ENCODE peak calls at places on chromosomes 6 and 20, in six cellular contexts. One of them, this sample, is unnamed.

GRCh38 chr6:46925563-46926253 is 4.0 kb upstream of the ADGRF5 start:
- DNase-seq in body of pancreas: peak
- DNase-seq in cardiac muscle cell: no peak
- DNase-seq in brain microvascular endothelial cell: peak
- DNase-seq in omental fat pad: no peak
- DNase-seq in mammary epithelial cell: peak
- DNase-seq in this sample: no peak

GRCh38 chr20:50743087-50743486 is 11.7 kb downstream of the PARD6B start:
- DNase-seq in body of pancreas: no peak
- DNase-seq in cardiac muscle cell: peak
- DNase-seq in brain microvascular endothelial cell: no peak
- DNase-seq in omental fat pad: no peak
- DNase-seq in mammary epithelial cell: no peak
- DNase-seq in this sample: no peak

GRCh38 chr6:3742426-3743344 is 8.8 kb downstream of the PXDC1 start:
- DNase-seq in body of pancreas: peak
- DNase-seq in cardiac muscle cell: peak
- DNase-seq in brain microvascular endothelial cell: peak
- DNase-seq in omental fat pad: peak
- DNase-seq in mammary epithelial cell: peak
- DNase-seq in this sample: peak

GRCh38 chr20:11451793-11452291 is 465.9 kb upstream of the BTBD3 start:
- DNase-seq in body of pancreas: no peak
- DNase-seq in cardiac muscle cell: no peak
- DNase-seq in brain microvascular endothelial cell: peak
- DNase-seq in omental fat pad: no peak
- DNase-seq in mammary epithelial cell: peak
- DNase-seq in this sample: no peak

GRCh38 chr6:111844921-111845320 is 28.3 kb downstream of the FYN start:
- DNase-seq in body of pancreas: no peak
- DNase-seq in cardiac muscle cell: no peak
- DNase-seq in brain microvascular endothelial cell: no peak
- DNase-seq in omental fat pad: no peak
- DNase-seq in mammary epithelial cell: no peak
- DNase-seq in this sample: no peak

GRCh38 chr20:15071010-15071808 is 733.8 kb upstream of the FLRT3 start:
- DNase-seq in body of pancreas: no peak
- DNase-seq in cardiac muscle cell: no peak
- DNase-seq in brain microvascular endothelial cell: no peak
- DNase-seq in omental fat pad: no peak
- DNase-seq in mammary epithelial cell: no peak
- DNase-seq in this sample: no peak

GRCh38 chr20:2759603-2760360 is 40.6 kb downstream of the CPXM1 start:
- DNase-seq in body of pancreas: no peak
- DNase-seq in cardiac muscle cell: no peak
- DNase-seq in brain microvascular endothelial cell: no peak
- DNase-seq in omental fat pad: no peak
- DNase-seq in mammary epithelial cell: no peak
- DNase-seq in this sample: no peak

GRCh38 chr6:81120280-81120679 is 632.2 kb downstream of the TENT5A start:
- DNase-seq in body of pancreas: no peak
- DNase-seq in cardiac muscle cell: no peak
- DNase-seq in brain microvascular endothelial cell: no peak
- DNase-seq in omental fat pad: no peak
- DNase-seq in mammary epithelial cell: no peak
- DNase-seq in this sample: no peak

GRCh38 chr20:40813213-40813510 is 124.1 kb upstream of the MAFB start:
- DNase-seq in body of pancreas: no peak
- DNase-seq in cardiac muscle cell: no peak
- DNase-seq in brain microvascular endothelial cell: no peak
- DNase-seq in omental fat pad: no peak
- DNase-seq in mammary epithelial cell: no peak
- DNase-seq in this sample: no peak

GRCh38 chr6:2732503-2733089 is 18.1 kb downstream of the MYLK4 start:
- DNase-seq in body of pancreas: no peak
- DNase-seq in cardiac muscle cell: no peak
- DNase-seq in brain microvascular endothelial cell: no peak
- DNase-seq in omental fat pad: no peak
- DNase-seq in mammary epithelial cell: no peak
- DNase-seq in this sample: no peak

GRCh38 chr6:70421509-70421908 is 8.2 kb downstream of the FAM135A start:
- DNase-seq in body of pancreas: no peak
- DNase-seq in cardiac muscle cell: no peak
- DNase-seq in brain microvascular endothelial cell: no peak
- DNase-seq in omental fat pad: no peak
- DNase-seq in mammary epithelial cell: no peak
- DNase-seq in this sample: no peak

GRCh38 chr20:52586697-52587096 is 385.5 kb upstream of the TSHZ2 start:
- DNase-seq in body of pancreas: no peak
- DNase-seq in cardiac muscle cell: no peak
- DNase-seq in brain microvascular endothelial cell: no peak
- DNase-seq in omental fat pad: no peak
- DNase-seq in mammary epithelial cell: no peak
- DNase-seq in this sample: no peak

GRCh38 chr6:109230444-109230843 is 135.1 kb downstream of the CEP57L1 start:
- DNase-seq in body of pancreas: no peak
- DNase-seq in cardiac muscle cell: no peak
- DNase-seq in brain microvascular endothelial cell: no peak
- DNase-seq in omental fat pad: no peak
- DNase-seq in mammary epithelial cell: no peak
- DNase-seq in this sample: no peak

GRCh38 chr6:111096246-111096645 is 8.9 kb downstream of the SLC16A10 start:
- DNase-seq in body of pancreas: peak
- DNase-seq in cardiac muscle cell: no peak
- DNase-seq in brain microvascular endothelial cell: no peak
- DNase-seq in omental fat pad: no peak
- DNase-seq in mammary epithelial cell: peak
- DNase-seq in this sample: no peak

GRCh38 chr6:22328499-22328898 is 31.7 kb upstream of the PRL start:
- DNase-seq in body of pancreas: no peak
- DNase-seq in cardiac muscle cell: no peak
- DNase-seq in brain microvascular endothelial cell: no peak
- DNase-seq in omental fat pad: no peak
- DNase-seq in mammary epithelial cell: no peak
- DNase-seq in this sample: no peak

GRCh38 chr20:45822863-45823262 is 4.2 kb downstream of the TNNC2 start:
- DNase-seq in body of pancreas: no peak
- DNase-seq in cardiac muscle cell: no peak
- DNase-seq in brain microvascular endothelial cell: no peak
- DNase-seq in omental fat pad: no peak
- DNase-seq in mammary epithelial cell: peak
- DNase-seq in this sample: no peak

GRCh38 chr6:121523628-121524027 is 88.2 kb downstream of the GJA1 start:
- DNase-seq in body of pancreas: no peak
- DNase-seq in cardiac muscle cell: no peak
- DNase-seq in brain microvascular endothelial cell: peak
- DNase-seq in omental fat pad: no peak
- DNase-seq in mammary epithelial cell: no peak
- DNase-seq in this sample: no peak

GRCh38 chr6:77366798-77367197 is 96.5 kb downstream of the HTR1B start:
- DNase-seq in body of pancreas: no peak
- DNase-seq in cardiac muscle cell: no peak
- DNase-seq in brain microvascular endothelial cell: no peak
- DNase-seq in omental fat pad: no peak
- DNase-seq in mammary epithelial cell: no peak
- DNase-seq in this sample: no peak

GRCh38 chr20:50585678-50586077 is 75.5 kb downstream of the PTPN1 start:
- DNase-seq in body of pancreas: no peak
- DNase-seq in cardiac muscle cell: no peak
- DNase-seq in brain microvascular endothelial cell: no peak
- DNase-seq in omental fat pad: no peak
- DNase-seq in mammary epithelial cell: no peak
- DNase-seq in this sample: peak

GRCh38 chr20:24211972-24212371 is 223.4 kb upstream of the GGTLC1 start:
- DNase-seq in body of pancreas: no peak
- DNase-seq in cardiac muscle cell: no peak
- DNase-seq in brain microvascular endothelial cell: no peak
- DNase-seq in omental fat pad: no peak
- DNase-seq in mammary epithelial cell: no peak
- DNase-seq in this sample: no peak

GRCh38 chr20:24206995-24207394 is 218.4 kb upstream of the GGTLC1 start:
- DNase-seq in body of pancreas: no peak
- DNase-seq in cardiac muscle cell: no peak
- DNase-seq in brain microvascular endothelial cell: no peak
- DNase-seq in omental fat pad: no peak
- DNase-seq in mammary epithelial cell: no peak
- DNase-seq in this sample: no peak

GRCh38 chr20:24212494-24212893 is 223.9 kb upstream of the GGTLC1 start:
- DNase-seq in body of pancreas: no peak
- DNase-seq in cardiac muscle cell: no peak
- DNase-seq in brain microvascular endothelial cell: no peak
- DNase-seq in omental fat pad: no peak
- DNase-seq in mammary epithelial cell: no peak
- DNase-seq in this sample: no peak

GRCh38 chr20:24207803-24208300 is 219.3 kb upstream of the GGTLC1 start:
- DNase-seq in body of pancreas: no peak
- DNase-seq in cardiac muscle cell: no peak
- DNase-seq in brain microvascular endothelial cell: no peak
- DNase-seq in omental fat pad: no peak
- DNase-seq in mammary epithelial cell: no peak
- DNase-seq in this sample: no peak

GRCh38 chr20:24208652-24209051 is 220.1 kb upstream of the GGTLC1 start:
- DNase-seq in body of pancreas: no peak
- DNase-seq in cardiac muscle cell: peak
- DNase-seq in brain microvascular endothelial cell: no peak
- DNase-seq in omental fat pad: no peak
- DNase-seq in mammary epithelial cell: no peak
- DNase-seq in this sample: no peak
- TF ChIP-seq CTCF in body of pancreas: no peak
- TF ChIP-seq CTCF in cardiac muscle cell: no peak
- TF ChIP-seq CTCF in brain microvascular endothelial cell: peak
- TF ChIP-seq CTCF in omental fat pad: no peak
- TF ChIP-seq CTCF in mammary epithelial cell: no peak
- TF ChIP-seq CTCF in this sample: peak

GRCh38 chr6:25601797-25602679 is 50.0 kb upstream of the SCGN start:
- DNase-seq in body of pancreas: no peak
- DNase-seq in cardiac muscle cell: peak
- DNase-seq in brain microvascular endothelial cell: no peak
- DNase-seq in omental fat pad: no peak
- DNase-seq in mammary epithelial cell: peak
- DNase-seq in this sample: no peak
- TF ChIP-seq CTCF in body of pancreas: no peak
- TF ChIP-seq CTCF in cardiac muscle cell: peak
- TF ChIP-seq CTCF in brain microvascular endothelial cell: peak
- TF ChIP-seq CTCF in omental fat pad: no peak
- TF ChIP-seq CTCF in mammary epithelial cell: peak
- TF ChIP-seq CTCF in this sample: peak

GRCh38 chr6:138290563-138290962 is 72.3 kb upstream of the PBOV1 start:
- DNase-seq in body of pancreas: no peak
- DNase-seq in cardiac muscle cell: no peak
- DNase-seq in brain microvascular endothelial cell: no peak
- DNase-seq in omental fat pad: no peak
- DNase-seq in mammary epithelial cell: no peak
- DNase-seq in this sample: no peak

GRCh38 chr6:138287144-138287955 is 69.1 kb upstream of the PBOV1 start:
- DNase-seq in body of pancreas: peak
- DNase-seq in cardiac muscle cell: peak
- DNase-seq in brain microvascular endothelial cell: peak
- DNase-seq in omental fat pad: no peak
- DNase-seq in mammary epithelial cell: peak
- DNase-seq in this sample: no peak

GRCh38 chr6:138291036-138291848 is 73.0 kb upstream of the PBOV1 start:
- DNase-seq in body of pancreas: no peak
- DNase-seq in cardiac muscle cell: no peak
- DNase-seq in brain microvascular endothelial cell: no peak
- DNase-seq in omental fat pad: no peak
- DNase-seq in mammary epithelial cell: no peak
- DNase-seq in this sample: no peak

GRCh38 chr6:138291849-138292181 is 73.5 kb upstream of the PBOV1 start:
- DNase-seq in body of pancreas: no peak
- DNase-seq in cardiac muscle cell: no peak
- DNase-seq in brain microvascular endothelial cell: no peak
- DNase-seq in omental fat pad: no peak
- DNase-seq in mammary epithelial cell: no peak
- DNase-seq in this sample: no peak

DNA sequence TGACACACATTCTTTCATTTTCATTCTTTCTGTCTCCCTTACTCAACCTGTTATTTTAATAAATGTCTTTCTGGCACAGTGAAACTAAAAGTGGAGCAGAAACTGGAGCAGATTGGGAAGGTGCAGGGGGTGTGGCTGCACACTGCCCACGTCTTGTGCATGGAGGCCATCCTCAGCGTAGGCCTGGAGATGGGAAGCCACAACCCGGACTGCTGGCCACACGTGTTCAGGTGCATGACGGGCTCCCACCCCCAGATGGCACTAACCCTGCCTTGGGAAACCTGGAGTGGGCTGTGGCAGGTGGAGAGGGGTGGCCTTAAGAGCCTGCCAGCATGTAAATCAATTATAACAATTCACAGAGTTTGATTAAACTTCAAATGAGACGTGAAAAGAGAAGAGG is 71.4 kb upstream of the PBOV1 start:
- DNase-seq in body of pancreas: no peak
- DNase-seq in cardiac muscle cell: peak
- DNase-seq in brain microvascular endothelial cell: no peak
- DNase-seq in omental fat pad: no peak
- DNase-seq in mammary epithelial cell: peak
- DNase-seq in this sample: no peak
- TF ChIP-seq CTCF in body of pancreas: no peak
- TF ChIP-seq CTCF in cardiac muscle cell: peak
- TF ChIP-seq CTCF in brain microvascular endothelial cell: peak
- TF ChIP-seq CTCF in omental fat pad: no peak
- TF ChIP-seq CTCF in mammary epithelial cell: peak
- TF ChIP-seq CTCF in this sample: peak

GRCh38 chr20:56996533-56996932 is 269.9 kb downstream of the BMP7 start:
- DNase-seq in body of pancreas: no peak
- DNase-seq in cardiac muscle cell: no peak
- DNase-seq in brain microvascular endothelial cell: no peak
- DNase-seq in omental fat pad: no peak
- DNase-seq in mammary epithelial cell: no peak
- DNase-seq in this sample: no peak

GRCh38 chr20:56995157-56995556 is 271.3 kb downstream of the BMP7 start:
- DNase-seq in body of pancreas: no peak
- DNase-seq in cardiac muscle cell: no peak
- DNase-seq in brain microvascular endothelial cell: no peak
- DNase-seq in omental fat pad: no peak
- DNase-seq in mammary epithelial cell: no peak
- DNase-seq in this sample: no peak

GRCh38 chr20:56993020-56993419 is 273.4 kb downstream of the BMP7 start:
- DNase-seq in body of pancreas: no peak
- DNase-seq in cardiac muscle cell: no peak
- DNase-seq in brain microvascular endothelial cell: no peak
- DNase-seq in omental fat pad: no peak
- DNase-seq in mammary epithelial cell: no peak
- DNase-seq in this sample: no peak

GRCh38 chr20:56994006-56994405 is 272.4 kb downstream of the BMP7 start:
- DNase-seq in body of pancreas: no peak
- DNase-seq in cardiac muscle cell: no peak
- DNase-seq in brain microvascular endothelial cell: no peak
- DNase-seq in omental fat pad: no peak
- DNase-seq in mammary epithelial cell: no peak
- DNase-seq in this sample: no peak

DNA sequence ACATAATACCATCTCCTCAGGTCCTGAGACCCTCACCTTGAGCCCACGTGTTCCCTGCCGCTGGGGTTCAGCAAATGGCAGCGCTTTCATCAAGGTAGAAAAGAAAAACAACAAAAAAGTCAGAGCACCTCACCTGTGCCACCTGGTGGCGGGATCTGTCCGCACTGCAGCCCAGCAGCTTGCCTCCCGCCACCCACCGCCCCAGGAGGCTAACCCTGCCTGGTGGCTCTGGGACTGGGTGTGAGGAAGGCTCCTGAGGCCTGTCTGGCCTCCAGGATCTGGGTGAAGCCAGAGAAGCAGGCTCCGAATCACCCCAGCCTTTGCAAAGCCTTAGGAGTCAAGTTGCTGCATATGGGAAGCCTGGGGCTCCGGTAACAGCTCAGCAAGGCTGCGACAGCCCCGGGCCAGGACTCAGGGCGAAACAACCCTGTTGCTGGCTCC is 270.8 kb downstream of the BMP7 start:
- DNase-seq in body of pancreas: peak
- DNase-seq in cardiac muscle cell: peak
- DNase-seq in brain microvascular endothelial cell: no peak
- DNase-seq in omental fat pad: no peak
- DNase-seq in mammary epithelial cell: peak
- DNase-seq in this sample: no peak
- TF ChIP-seq CTCF in body of pancreas: no peak
- TF ChIP-seq CTCF in cardiac muscle cell: peak
- TF ChIP-seq CTCF in brain microvascular endothelial cell: peak
- TF ChIP-seq CTCF in omental fat pad: no peak
- TF ChIP-seq CTCF in mammary epithelial cell: peak
- TF ChIP-seq CTCF in this sample: peak

This sample was measured in chondrocyte.